ENCODE peak calls at places on chromosomes 6 and 20, in four cellular contexts. One of them, this sample, is unnamed.

GRCh38 chr6:2719053-2719375 is 31.7 kb downstream of the MYLK4 start:
- DNase-seq in HepG2: no peak
- DNase-seq in SK-N-SH: no peak
- DNase-seq in K562: no peak
- DNase-seq in this sample: no peak

GRCh38 chr20:58482416-58482815 is 32.8 kb downstream of the APCDD1L start:
- DNase-seq in HepG2: no peak
- DNase-seq in SK-N-SH: no peak
- DNase-seq in K562: peak
- DNase-seq in this sample: no peak

GRCh38 chr20:44212792-44213191 is 2.2 kb upstream of the OSER1 start:
- DNase-seq in HepG2: no peak
- DNase-seq in SK-N-SH: no peak
- DNase-seq in K562: no peak
- DNase-seq in this sample: no peak

GRCh38 chr20:1565461-1565860 is 8.0 kb upstream of the SIRPD start:
- DNase-seq in HepG2: peak
- DNase-seq in SK-N-SH: no peak
- DNase-seq in K562: no peak
- DNase-seq in this sample: no peak

GRCh38 chr20:48339147-48339985 is 488.4 kb downstream of the PREX1 start:
- DNase-seq in HepG2: no peak
- DNase-seq in SK-N-SH: no peak
- DNase-seq in K562: peak
- DNase-seq in this sample: no peak

GRCh38 chr6:90401933-90402830 is 105.5 kb upstream of the BACH2 start:
- DNase-seq in HepG2: no peak
- DNase-seq in SK-N-SH: no peak
- DNase-seq in K562: no peak
- DNase-seq in this sample: no peak

GRCh38 chr6:6781172-6781876 is 192.8 kb downstream of the LY86 start:
- DNase-seq in HepG2: no peak
- DNase-seq in SK-N-SH: no peak
- DNase-seq in K562: no peak
- DNase-seq in this sample: no peak

GRCh38 chr6:125749864-125750691 is 646 bp downstream of the HEY2 start:
- DNase-seq in HepG2: no peak
- DNase-seq in SK-N-SH: no peak
- DNase-seq in K562: peak
- DNase-seq in this sample: peak

GRCh38 chr6:34064675-34065074 is 81.2 kb downstream of the GRM4 start:
- DNase-seq in HepG2: no peak
- DNase-seq in SK-N-SH: no peak
- DNase-seq in K562: no peak
- DNase-seq in this sample: no peak

GRCh38 chr20:24677626-24678328 is 208.3 kb downstream of the SYNDIG1 start:
- DNase-seq in HepG2: no peak
- DNase-seq in SK-N-SH: no peak
- DNase-seq in K562: no peak
- DNase-seq in this sample: peak

GRCh38 chr20:43821795-43822194 is 92.9 kb upstream of the TOX2 start:
- DNase-seq in HepG2: no peak
- DNase-seq in SK-N-SH: no peak
- DNase-seq in K562: no peak
- DNase-seq in this sample: no peak

GRCh38 chr20:11204926-11205768 is 531.3 kb upstream of the JAG1 start:
- DNase-seq in HepG2: peak
- DNase-seq in SK-N-SH: peak
- DNase-seq in K562: peak
- DNase-seq in this sample: peak

GRCh38 chr6:149169761-149170359 is 147.7 kb upstream of the TAB2 start:
- DNase-seq in HepG2: no peak
- DNase-seq in SK-N-SH: no peak
- DNase-seq in K562: no peak
- DNase-seq in this sample: no peak

GRCh38 chr6:116087437-116088027 is 13.1 kb upstream of the NT5DC1 start:
- DNase-seq in HepG2: no peak
- DNase-seq in SK-N-SH: no peak
- DNase-seq in K562: no peak
- DNase-seq in this sample: no peak

GRCh38 chr6:150273457-150274309 is 95.1 kb upstream of the IYD start:
- DNase-seq in HepG2: no peak
- DNase-seq in SK-N-SH: no peak
- DNase-seq in K562: peak
- DNase-seq in this sample: no peak

GRCh38 chr6:34182751-34183531 is 37.1 kb upstream of the GRM4 start:
- DNase-seq in HepG2: no peak
- DNase-seq in SK-N-SH: no peak
- DNase-seq in K562: no peak
- DNase-seq in this sample: no peak

GRCh38 chr20:53824779-53825178 is 231.1 kb upstream of the ZNF217 start:
- DNase-seq in HepG2: no peak
- DNase-seq in SK-N-SH: no peak
- DNase-seq in K562: no peak
- DNase-seq in this sample: no peak

GRCh38 chr6:89667872-89668556 is 29.5 kb upstream of the LYRM2 start:
- DNase-seq in HepG2: no peak
- DNase-seq in SK-N-SH: no peak
- DNase-seq in K562: no peak
- DNase-seq in this sample: no peak

GRCh38 chr6:89944826-89945407 is 50.6 kb downstream of the GJA10 start:
- DNase-seq in HepG2: peak
- DNase-seq in SK-N-SH: no peak
- DNase-seq in K562: peak
- DNase-seq in this sample: no peak

GRCh38 chr20:40961686-40962640 is 66.7 kb upstream of the TOP1 start:
- DNase-seq in HepG2: no peak
- DNase-seq in SK-N-SH: no peak
- DNase-seq in K562: no peak
- DNase-seq in this sample: no peak

GRCh38 chr20:38337561-38338140 is 8.6 kb upstream of the LBP start:
- DNase-seq in HepG2: peak
- DNase-seq in SK-N-SH: peak
- DNase-seq in K562: peak
- DNase-seq in this sample: peak

GRCh38 chr6:40509716-40510260 is 77.4 kb downstream of the LRFN2 start:
- DNase-seq in HepG2: no peak
- DNase-seq in SK-N-SH: no peak
- DNase-seq in K562: no peak
- DNase-seq in this sample: no peak

GRCh38 chr6:141212296-141212695 is 920.4 kb upstream of the GJE1 start:
- DNase-seq in HepG2: no peak
- DNase-seq in SK-N-SH: no peak
- DNase-seq in K562: no peak
- DNase-seq in this sample: no peak

GRCh38 chr20:38569747-38570519 is 11.1 kb upstream of the ADIG start:
- DNase-seq in HepG2: no peak
- DNase-seq in SK-N-SH: no peak
- DNase-seq in K562: no peak
- DNase-seq in this sample: no peak

GRCh38 chr6:18025591-18025990 is 38.2 kb upstream of the KIF13A start:
- DNase-seq in HepG2: no peak
- DNase-seq in SK-N-SH: no peak
- DNase-seq in K562: no peak
- DNase-seq in this sample: no peak

GRCh38 chr6:115665310-115665709 is 395.4 kb downstream of the FRK start:
- DNase-seq in HepG2: no peak
- DNase-seq in SK-N-SH: no peak
- DNase-seq in K562: no peak
- DNase-seq in this sample: no peak

GRCh38 chr6:20789162-20789561 is 254.9 kb downstream of the CDKAL1 start:
- DNase-seq in HepG2: no peak
- DNase-seq in SK-N-SH: no peak
- DNase-seq in K562: no peak
- DNase-seq in this sample: no peak

GRCh38 chr6:96755096-96755495 is 82.2 kb downstream of the GPR63 start:
- DNase-seq in HepG2: no peak
- DNase-seq in SK-N-SH: no peak
- DNase-seq in K562: no peak
- DNase-seq in this sample: no peak

GRCh38 chr6:99605074-99605726 is 1.4 kb upstream of the PRDM13 start:
- DNase-seq in HepG2: no peak
- DNase-seq in SK-N-SH: no peak
- DNase-seq in K562: no peak
- DNase-seq in this sample: peak

GRCh38 chr6:67009818-67010217 is 1302.8 kb upstream of the EYS start:
- DNase-seq in HepG2: peak
- DNase-seq in SK-N-SH: no peak
- DNase-seq in K562: no peak
- DNase-seq in this sample: peak

GRCh38 chr20:51934301-51935002 is 132.1 kb upstream of the SALL4 start:
- DNase-seq in HepG2: no peak
- DNase-seq in SK-N-SH: no peak
- DNase-seq in K562: no peak
- DNase-seq in this sample: no peak

GRCh38 chr6:125200986-125201385 is 47.4 kb downstream of the TPD52L1 start:
- DNase-seq in HepG2: no peak
- DNase-seq in SK-N-SH: no peak
- DNase-seq in K562: no peak
- DNase-seq in this sample: no peak

GRCh38 chr6:168301648-168302398 is 17.8 kb downstream of the DACT2 start:
- DNase-seq in HepG2: peak
- DNase-seq in SK-N-SH: no peak
- DNase-seq in K562: no peak
- DNase-seq in this sample: no peak
- TF ChIP-seq USF2 in HepG2: no peak
- TF ChIP-seq USF2 in SK-N-SH: no peak
- TF ChIP-seq USF2 in K562: no peak
- TF ChIP-seq USF2 in this sample: no peak

GRCh38 chr6:44076366-44077200 is 50.7 kb downstream of the MRPL14 start:
- DNase-seq in HepG2: no peak
- DNase-seq in SK-N-SH: peak
- DNase-seq in K562: peak
- DNase-seq in this sample: no peak
- TF ChIP-seq FOXJ3 in HepG2: no peak
- TF ChIP-seq FOXJ3 in SK-N-SH: no peak
- TF ChIP-seq FOXJ3 in K562: no peak
- TF ChIP-seq FOXJ3 in this sample: no peak

GRCh38 chr6:51139841-51140462 is 321.3 kb downstream of the TFAP2B start:
- DNase-seq in HepG2: no peak
- DNase-seq in SK-N-SH: no peak
- DNase-seq in K562: no peak
- DNase-seq in this sample: no peak
- TF ChIP-seq USF2 in HepG2: no peak
- TF ChIP-seq USF2 in SK-N-SH: no peak
- TF ChIP-seq USF2 in K562: no peak
- TF ChIP-seq USF2 in this sample: no peak

GRCh38 chr20:25695532-25696383 is 895 bp downstream of the ZNF337 start:
- DNase-seq in HepG2: no peak
- DNase-seq in SK-N-SH: no peak
- DNase-seq in K562: peak
- DNase-seq in this sample: no peak
- TF ChIP-seq FOXJ3 in HepG2: no peak
- TF ChIP-seq FOXJ3 in SK-N-SH: no peak
- TF ChIP-seq FOXJ3 in K562: no peak
- TF ChIP-seq FOXJ3 in this sample: no peak

GRCh38 chr6:51559059-51559458 is 528.4 kb downstream of the PKHD1 start:
- DNase-seq in HepG2: peak
- DNase-seq in SK-N-SH: no peak
- DNase-seq in K562: no peak
- DNase-seq in this sample: no peak
- TF ChIP-seq USF2 in HepG2: no peak
- TF ChIP-seq USF2 in SK-N-SH: no peak
- TF ChIP-seq USF2 in K562: no peak
- TF ChIP-seq USF2 in this sample: no peak

GRCh38 chr20:63042448-63043071 is 35.8 kb upstream of the BHLHE23 start:
- DNase-seq in HepG2: no peak
- DNase-seq in SK-N-SH: no peak
- DNase-seq in K562: no peak
- DNase-seq in this sample: no peak
- TF ChIP-seq FOXJ3 in HepG2: no peak
- TF ChIP-seq FOXJ3 in SK-N-SH: no peak
- TF ChIP-seq FOXJ3 in K562: no peak
- TF ChIP-seq FOXJ3 in this sample: no peak

DNA sequence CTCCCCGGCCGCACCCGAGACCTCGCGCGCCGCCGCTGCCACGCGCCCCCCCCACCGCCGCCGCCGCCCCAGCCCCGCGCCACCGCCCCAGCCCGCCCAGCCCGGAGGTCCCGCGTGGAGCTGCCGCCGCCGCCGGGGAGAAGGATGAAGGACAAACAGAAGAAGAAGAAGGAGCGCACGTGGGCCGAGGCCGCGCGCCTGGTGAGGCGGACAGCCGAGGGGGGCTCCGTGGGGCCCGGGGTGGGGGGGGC is 426 bp downstream of the ASXL1 start:
- DNase-seq in HepG2: no peak
- DNase-seq in SK-N-SH: no peak
- DNase-seq in K562: no peak
- DNase-seq in this sample: no peak
- TF ChIP-seq USF2 in HepG2: no peak
- TF ChIP-seq USF2 in SK-N-SH: no peak
- TF ChIP-seq USF2 in K562: no peak
- TF ChIP-seq USF2 in this sample: no peak

GRCh38 chr6:3789896-3790558 is 38.5 kb upstream of the PXDC1 start:
- DNase-seq in HepG2: peak
- DNase-seq in SK-N-SH: no peak
- DNase-seq in K562: no peak
- DNase-seq in this sample: no peak

GRCh38 chr6:3791526-3792212 is 40.2 kb upstream of the PXDC1 start:
- DNase-seq in HepG2: no peak
- DNase-seq in SK-N-SH: no peak
- DNase-seq in K562: no peak
- DNase-seq in this sample: no peak

GRCh38 chr6:3788408-3789017 is 37.0 kb upstream of the PXDC1 start:
- DNase-seq in HepG2: peak
- DNase-seq in SK-N-SH: no peak
- DNase-seq in K562: no peak
- DNase-seq in this sample: no peak

GRCh38 chr6:3786131-3786530 is 34.6 kb upstream of the PXDC1 start:
- DNase-seq in HepG2: no peak
- DNase-seq in SK-N-SH: no peak
- DNase-seq in K562: no peak
- DNase-seq in this sample: no peak

DNA sequence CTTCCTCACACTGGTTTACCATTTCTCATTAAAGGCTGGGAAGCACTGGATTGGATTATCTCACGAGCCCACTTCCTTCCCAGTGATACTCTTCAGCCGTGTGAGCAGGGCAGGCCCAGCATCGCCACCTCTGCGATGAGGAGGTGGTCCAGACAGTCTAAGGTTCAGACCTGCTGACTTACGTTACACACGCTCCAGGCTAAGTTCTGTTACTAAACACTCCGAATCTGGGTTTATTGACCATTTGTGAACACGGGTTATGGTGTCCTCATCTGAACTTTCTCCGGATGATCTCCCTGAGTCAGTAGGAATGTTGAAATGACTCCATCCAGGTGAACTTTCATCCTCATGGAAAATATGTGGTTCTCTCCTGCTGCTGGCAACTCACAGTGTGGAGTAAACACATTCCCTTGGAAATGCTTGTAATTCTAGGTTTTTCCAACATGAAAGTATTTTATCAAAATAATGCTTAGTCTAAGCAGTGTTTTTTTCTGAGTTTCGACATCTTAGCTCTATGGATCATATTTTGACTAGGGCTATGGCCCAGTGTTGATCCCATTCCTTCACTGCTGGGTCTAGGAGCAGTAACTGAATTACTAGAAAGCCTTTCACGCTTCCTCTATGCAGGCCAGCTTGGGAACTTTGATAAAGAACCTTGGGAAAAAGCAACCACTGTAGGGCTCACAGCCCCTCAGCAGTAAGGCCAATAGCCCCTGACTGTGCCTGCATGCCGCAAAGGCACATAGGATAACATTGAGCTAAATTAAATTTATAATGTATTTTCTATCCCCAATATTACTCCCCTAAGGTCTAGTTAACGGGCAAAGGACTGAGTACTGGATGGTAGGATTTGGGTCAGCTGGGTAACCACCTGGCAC is 37.7 kb upstream of the PXDC1 start:
- DNase-seq in HepG2: peak
- DNase-seq in SK-N-SH: no peak
- DNase-seq in K562: no peak
- DNase-seq in this sample: no peak
- TF ChIP-seq FOXJ3 in HepG2: peak
- TF ChIP-seq FOXJ3 in SK-N-SH: no peak
- TF ChIP-seq FOXJ3 in K562: no peak
- TF ChIP-seq FOXJ3 in this sample: no peak